ENCODE peak calls at places on chromosomes 11 and 22, in seven cellular contexts. U is RCC 7860; H is RWPE1; G is EL; Q is fibroblast of gingiva; B is stimulated activated CD4-positive, alpha-beta T cell treated with anti-CD3 and anti-CD28 coated beads, TNF-alpha, amount 100 ng/mL, for 4 hours; V is anterior cingulate cortex. W is an unnamed sample.
A peak's percentile ranks its signal among the peaks of the same experiment; 100 is the strongest.

GRCh38 chr11:28017816-28018215 is 90.1 kb downstream of the KIF18A start:
- DNase-seq in Q (no peak), H (no peak), V (no peak), U (no peak), G (peak; percentile 64), B (no peak), W (no peak)

GRCh38 chr11:96763244-96763643 is 373.4 kb downstream of the JRKL start:
- DNase-seq in B (no peak), G (no peak), V (no peak), U (no peak), H (no peak), Q (no peak), W (no peak)

GRCh38 chr22:48302657-48303359 is 1524.9 kb downstream of the BRD1 start:
- DNase-seq in Q (no peak), G (no peak), U (no peak), B (no peak), V (no peak), H (no peak), W (no peak)

GRCh38 chr11:102415252-102415916 is 37.2 kb downstream of the TMEM123 start:
- DNase-seq in G (no peak), Q (no peak), B (no peak), U (no peak), H (no peak), V (no peak), W (no peak)

GRCh38 chr22:49721211-49721763 is 106.4 kb downstream of the BRD1 start:
- DNase-seq in G (no peak), V (no peak), H (no peak), B (no peak), U (no peak), Q (no peak), W (no peak)

GRCh38 chr22:24271406-24271760 is 752 bp downstream of the SPECC1L start:
- DNase-seq in U (no peak), V (no peak), Q (peak; percentile 16), G (no peak), B (no peak), H (no peak), W (no peak)

GRCh38 chr11:69918938-69919650 is 99.9 kb upstream of the FGF3 start:
- DNase-seq in B (peak; percentile 24), Q (peak; percentile 36), H (peak; percentile 64), G (peak; percentile 66), V (no peak), U (peak; percentile 8), W (peak; percentile 47)

GRCh38 chr22:37741312-37741795 is 44.5 kb downstream of the TRIOBP start:
- DNase-seq in G (peak; percentile 89), Q (peak; percentile 95), B (no peak), V (no peak), H (peak; percentile 60), U (no peak), W (no peak)

GRCh38 chr11:46305295-46305694 is 27.8 kb downstream of the CREB3L1 start:
- DNase-seq in G (peak; percentile 47), U (no peak), H (no peak), V (no peak), B (no peak), Q (peak; percentile 52), W (no peak)

GRCh38 chr11:92423133-92423532 is 198.5 kb downstream of the FAT3 start:
- DNase-seq in H (no peak), Q (no peak), V (no peak), G (peak; percentile 66), B (no peak), U (no peak), W (no peak)

W was measured in midbrain.